ENCODE peak calls at places on chromosomes 2 and 18, in eight cellular contexts. One of them, this sample, is unnamed. For H3K9me3, the result is how much of the 10 kb centered on the place peaks cover.

GRCh38 chr2:205657579-205657978 is 24.7 kb upstream of the NRP2 start:
- DNase-seq in heart right ventricle: no peak
- DNase-seq in transverse colon: no peak
- DNase-seq in A673: no peak
- DNase-seq in HCT116: no peak
- DNase-seq in mammary epithelial cell: no peak
- DNase-seq in tibial artery: no peak
- DNase-seq in vagina: peak
- DNase-seq in this sample: no peak

GRCh38 chr2:204140258-204140657 is 203.7 kb downstream of the ICOS start:
- DNase-seq in heart right ventricle: no peak
- DNase-seq in transverse colon: no peak
- DNase-seq in A673: no peak
- DNase-seq in HCT116: no peak
- DNase-seq in mammary epithelial cell: no peak
- DNase-seq in tibial artery: no peak
- DNase-seq in vagina: no peak
- DNase-seq in this sample: no peak

GRCh38 chr2:149080104-149080503 is 41.6 kb downstream of the LYPD6B start:
- DNase-seq in heart right ventricle: no peak
- DNase-seq in transverse colon: no peak
- DNase-seq in A673: no peak
- DNase-seq in HCT116: no peak
- DNase-seq in mammary epithelial cell: no peak
- DNase-seq in tibial artery: no peak
- DNase-seq in vagina: no peak
- DNase-seq in this sample: no peak

GRCh38 chr2:232816656-232817055 is 40.3 kb upstream of the KCNJ13 start:
- DNase-seq in heart right ventricle: no peak
- DNase-seq in transverse colon: no peak
- DNase-seq in A673: no peak
- DNase-seq in HCT116: no peak
- DNase-seq in mammary epithelial cell: no peak
- DNase-seq in tibial artery: no peak
- DNase-seq in vagina: no peak
- DNase-seq in this sample: no peak

GRCh38 chr2:58762176-58762781 is 521.2 kb upstream of the FANCL start:
- DNase-seq in heart right ventricle: peak
- DNase-seq in transverse colon: peak
- DNase-seq in A673: peak
- DNase-seq in HCT116: peak
- DNase-seq in mammary epithelial cell: peak
- DNase-seq in tibial artery: no peak
- DNase-seq in vagina: no peak
- DNase-seq in this sample: peak

GRCh38 chr18:52670903-52671302 is 330.9 kb downstream of the DCC start:
- DNase-seq in heart right ventricle: no peak
- DNase-seq in transverse colon: no peak
- DNase-seq in A673: peak
- DNase-seq in HCT116: no peak
- DNase-seq in mammary epithelial cell: peak
- DNase-seq in tibial artery: no peak
- DNase-seq in vagina: no peak
- DNase-seq in this sample: no peak

GRCh38 chr2:70596739-70597138 is 43.1 kb upstream of the TGFA start:
- DNase-seq in heart right ventricle: no peak
- DNase-seq in transverse colon: peak
- DNase-seq in A673: no peak
- DNase-seq in HCT116: peak
- DNase-seq in mammary epithelial cell: peak
- DNase-seq in tibial artery: no peak
- DNase-seq in vagina: no peak
- DNase-seq in this sample: peak

GRCh38 chr2:68847751-68848150 is 23.4 kb downstream of the BMP10 start:
- DNase-seq in heart right ventricle: no peak
- DNase-seq in transverse colon: no peak
- DNase-seq in A673: no peak
- DNase-seq in HCT116: no peak
- DNase-seq in mammary epithelial cell: no peak
- DNase-seq in tibial artery: no peak
- DNase-seq in vagina: no peak
- DNase-seq in this sample: no peak

GRCh38 chr2:240143801-240144648 is 3.6 kb upstream of the OTOS start:
- DNase-seq in heart right ventricle: peak
- DNase-seq in transverse colon: peak
- DNase-seq in A673: peak
- DNase-seq in HCT116: peak
- DNase-seq in mammary epithelial cell: no peak
- DNase-seq in tibial artery: peak
- DNase-seq in vagina: no peak
- DNase-seq in this sample: peak

GRCh38 chr2:181751266-181752030 is 71.1 kb upstream of the NEUROD1 start:
- DNase-seq in heart right ventricle: no peak
- DNase-seq in transverse colon: no peak
- DNase-seq in A673: no peak
- DNase-seq in HCT116: no peak
- DNase-seq in mammary epithelial cell: no peak
- DNase-seq in tibial artery: no peak
- DNase-seq in vagina: no peak
- DNase-seq in this sample: no peak

GRCh38 chr2:1010373-1011017 is 59.8 kb downstream of the SNTG2 start:
- DNase-seq in heart right ventricle: peak
- DNase-seq in transverse colon: no peak
- DNase-seq in A673: peak
- DNase-seq in HCT116: no peak
- DNase-seq in mammary epithelial cell: no peak
- DNase-seq in tibial artery: no peak
- DNase-seq in vagina: no peak
- DNase-seq in this sample: no peak

GRCh38 chr2:200592414-200593075 is 6.7 kb downstream of the AOX1 start:
- DNase-seq in heart right ventricle: no peak
- DNase-seq in transverse colon: no peak
- DNase-seq in A673: no peak
- DNase-seq in HCT116: no peak
- DNase-seq in mammary epithelial cell: no peak
- DNase-seq in tibial artery: no peak
- DNase-seq in vagina: no peak
- DNase-seq in this sample: no peak

GRCh38 chr18:63648241-63648640 is 4.2 kb upstream of the SERPINB4 start:
- DNase-seq in heart right ventricle: no peak
- DNase-seq in transverse colon: no peak
- DNase-seq in A673: peak
- DNase-seq in HCT116: no peak
- DNase-seq in mammary epithelial cell: peak
- DNase-seq in tibial artery: no peak
- DNase-seq in vagina: no peak
- DNase-seq in this sample: no peak

GRCh38 chr2:120464448-120464931 is 118.6 kb downstream of the INHBB start:
- DNase-seq in heart right ventricle: no peak
- DNase-seq in transverse colon: no peak
- DNase-seq in A673: no peak
- DNase-seq in HCT116: no peak
- DNase-seq in mammary epithelial cell: no peak
- DNase-seq in tibial artery: no peak
- DNase-seq in vagina: no peak
- DNase-seq in this sample: no peak

GRCh38 chr2:61419129-61419528 is 51.8 kb downstream of the USP34 start:
- DNase-seq in heart right ventricle: no peak
- DNase-seq in transverse colon: no peak
- DNase-seq in A673: no peak
- DNase-seq in HCT116: no peak
- DNase-seq in mammary epithelial cell: no peak
- DNase-seq in tibial artery: no peak
- DNase-seq in vagina: no peak
- DNase-seq in this sample: no peak

GRCh38 chr2:72165792-72166191 is 18.1 kb upstream of the CYP26B1 start:
- DNase-seq in heart right ventricle: no peak
- DNase-seq in transverse colon: no peak
- DNase-seq in A673: no peak
- DNase-seq in HCT116: no peak
- DNase-seq in mammary epithelial cell: peak
- DNase-seq in tibial artery: no peak
- DNase-seq in vagina: no peak
- DNase-seq in this sample: no peak

GRCh38 chr2:109663721-109664120 is 49.6 kb downstream of the SOWAHC start:
- DNase-seq in heart right ventricle: peak
- DNase-seq in transverse colon: no peak
- DNase-seq in A673: peak
- DNase-seq in HCT116: no peak
- DNase-seq in mammary epithelial cell: peak
- DNase-seq in tibial artery: peak
- DNase-seq in vagina: no peak
- DNase-seq in this sample: peak

GRCh38 chr18:23871410-23871809 is 143.1 kb upstream of the TTC39C start:
- DNase-seq in heart right ventricle: peak
- DNase-seq in transverse colon: peak
- DNase-seq in A673: peak
- DNase-seq in HCT116: no peak
- DNase-seq in mammary epithelial cell: peak
- DNase-seq in tibial artery: no peak
- DNase-seq in vagina: peak
- DNase-seq in this sample: peak

GRCh38 chr2:52918551-52918950 is 849.1 kb upstream of the CHAC2 start:
- DNase-seq in heart right ventricle: no peak
- DNase-seq in transverse colon: no peak
- DNase-seq in A673: no peak
- DNase-seq in HCT116: no peak
- DNase-seq in mammary epithelial cell: peak
- DNase-seq in tibial artery: no peak
- DNase-seq in vagina: no peak
- DNase-seq in this sample: no peak

GRCh38 chr2:54457326-54458023 is 1.3 kb downstream of the SPTBN1 start:
- DNase-seq in heart right ventricle: peak
- DNase-seq in transverse colon: no peak
- DNase-seq in A673: peak
- DNase-seq in HCT116: no peak
- DNase-seq in mammary epithelial cell: peak
- DNase-seq in tibial artery: no peak
- DNase-seq in vagina: no peak
- DNase-seq in this sample: no peak

GRCh38 chr2:35428548-35428947 is 927.0 kb upstream of the CRIM1 start:
- DNase-seq in heart right ventricle: peak
- DNase-seq in transverse colon: peak
- DNase-seq in A673: peak
- DNase-seq in HCT116: no peak
- DNase-seq in mammary epithelial cell: peak
- DNase-seq in tibial artery: no peak
- DNase-seq in vagina: no peak
- DNase-seq in this sample: peak

GRCh38 chr2:98634406-98635092 is 26.2 kb downstream of the UNC50 start:
- DNase-seq in heart right ventricle: no peak
- DNase-seq in transverse colon: no peak
- DNase-seq in A673: peak
- DNase-seq in HCT116: peak
- DNase-seq in mammary epithelial cell: peak
- DNase-seq in tibial artery: no peak
- DNase-seq in vagina: no peak
- DNase-seq in this sample: no peak
- TF ChIP-seq CTCF in heart right ventricle: no peak
- TF ChIP-seq CTCF in transverse colon: no peak
- TF ChIP-seq CTCF in A673: peak
- TF ChIP-seq CTCF in HCT116: peak
- TF ChIP-seq CTCF in mammary epithelial cell: peak
- TF ChIP-seq CTCF in tibial artery: no peak
- TF ChIP-seq CTCF in vagina: no peak
- TF ChIP-seq CTCF in this sample: no peak

GRCh38 chr18:14912967-14913366 is 165.0 kb downstream of the ANKRD30B start:
- DNase-seq in heart right ventricle: no peak
- DNase-seq in transverse colon: no peak
- DNase-seq in A673: no peak
- DNase-seq in HCT116: no peak
- DNase-seq in mammary epithelial cell: no peak
- DNase-seq in tibial artery: no peak
- DNase-seq in vagina: peak
- DNase-seq in this sample: no peak
- H3K9me3 ChIP-seq in heart right ventricle: under half
- H3K9me3 ChIP-seq in transverse colon: under half
- H3K9me3 ChIP-seq in A673: under half
- H3K9me3 ChIP-seq in HCT116: under half
- H3K9me3 ChIP-seq in mammary epithelial cell: under half
- H3K9me3 ChIP-seq in tibial artery: under half
- H3K9me3 ChIP-seq in vagina: under half
- H3K9me3 ChIP-seq in this sample: under half

DNA sequence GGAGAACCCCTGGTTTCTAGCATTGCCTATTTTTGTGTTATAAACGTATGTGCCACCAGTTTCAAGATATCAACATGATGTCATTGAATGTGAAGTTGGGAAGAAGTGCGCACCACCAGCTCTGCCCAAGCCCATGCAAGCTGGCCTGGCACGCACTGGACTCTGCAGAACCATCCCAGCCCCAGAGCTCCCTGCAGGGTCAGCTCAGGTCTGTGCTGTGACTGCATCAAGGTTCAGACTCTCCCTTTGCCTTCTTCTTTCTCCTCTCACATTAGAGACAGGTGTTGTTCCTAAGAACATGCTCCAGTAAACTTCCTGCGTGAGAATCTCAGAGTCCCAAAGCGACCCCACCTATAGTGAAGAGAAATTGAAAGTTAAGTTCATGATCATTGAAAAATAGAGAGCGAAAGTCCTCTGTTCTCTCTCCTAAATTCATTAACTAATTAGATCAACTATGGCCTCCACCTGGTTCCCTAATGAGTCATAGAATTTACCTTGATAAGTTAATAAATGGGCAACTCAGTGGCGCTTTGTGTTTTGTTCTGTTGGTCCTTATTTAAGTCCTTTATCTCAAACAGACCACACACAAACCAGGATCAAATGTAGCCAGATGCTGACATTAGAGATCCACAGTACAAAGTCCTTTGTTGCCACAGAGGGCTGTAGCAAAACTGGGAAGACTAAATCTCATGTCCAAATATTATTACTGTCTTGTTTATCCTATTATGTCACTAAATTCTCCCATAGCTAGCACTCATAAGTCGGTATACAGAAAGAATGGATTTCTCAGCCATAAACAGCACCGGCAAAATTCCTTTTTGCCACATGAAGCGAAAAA is 432.3 kb downstream of the STK39 start:
- DNase-seq in heart right ventricle: no peak
- DNase-seq in transverse colon: no peak
- DNase-seq in A673: no peak
- DNase-seq in HCT116: no peak
- DNase-seq in mammary epithelial cell: no peak
- DNase-seq in tibial artery: no peak
- DNase-seq in vagina: no peak
- DNase-seq in this sample: no peak
- H3K4me3 ChIP-seq in heart right ventricle: no peak
- H3K4me3 ChIP-seq in transverse colon: no peak
- H3K4me3 ChIP-seq in A673: no peak
- H3K4me3 ChIP-seq in HCT116: no peak
- H3K4me3 ChIP-seq in mammary epithelial cell: no peak
- H3K4me3 ChIP-seq in tibial artery: no peak
- H3K4me3 ChIP-seq in vagina: no peak
- H3K4me3 ChIP-seq in this sample: no peak

DNA sequence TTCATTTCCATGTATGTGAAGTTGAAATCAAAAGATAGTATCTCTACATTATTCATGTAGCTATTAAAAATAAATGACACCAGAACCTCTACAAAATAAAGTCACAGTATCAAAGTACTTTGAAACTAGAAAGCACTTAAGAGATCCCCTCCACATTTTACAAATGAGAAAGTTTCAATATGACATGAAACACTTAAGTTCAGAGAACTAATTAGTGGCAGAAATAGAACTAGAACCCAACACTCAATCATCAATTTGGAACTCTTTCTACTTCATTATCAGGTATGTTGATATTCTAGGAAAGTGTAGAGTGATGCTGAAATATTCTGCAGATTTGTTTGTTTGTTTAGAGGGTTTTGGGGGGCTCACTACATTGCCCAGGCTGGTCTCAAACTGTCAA is 145.6 kb downstream of the MEMO1 start:
- DNase-seq in heart right ventricle: no peak
- DNase-seq in transverse colon: no peak
- DNase-seq in A673: no peak
- DNase-seq in HCT116: no peak
- DNase-seq in mammary epithelial cell: no peak
- DNase-seq in tibial artery: no peak
- DNase-seq in vagina: no peak
- DNase-seq in this sample: no peak
- TF ChIP-seq CTCF in heart right ventricle: no peak
- TF ChIP-seq CTCF in transverse colon: no peak
- TF ChIP-seq CTCF in A673: no peak
- TF ChIP-seq CTCF in HCT116: no peak
- TF ChIP-seq CTCF in mammary epithelial cell: no peak
- TF ChIP-seq CTCF in tibial artery: no peak
- TF ChIP-seq CTCF in vagina: no peak
- TF ChIP-seq CTCF in this sample: no peak

This sample was measured in mucosa of descending colon.